ENCODE peak calls at places on chromosome 1, in ten cellular contexts. One of them, this sample, is unnamed.

GRCh38 chr1:226541231-226541630 is 7.3 kb upstream of the STUM start:
- DNase-seq in astrocyte: no peak
- DNase-seq in posterior cingulate gyrus: no peak
- DNase-seq in memory B cell: no peak
- DNase-seq in NCI-H1436: no peak
- DNase-seq in caudate nucleus: no peak
- DNase-seq in activated T-cell treated with anti-CD3 and anti-CD28 coated beads for 48 hours: no peak
- DNase-seq in choroid plexus epithelial cell: no peak
- DNase-seq in Kasumi-1: no peak
- DNase-seq in ascending aorta: no peak
- DNase-seq in this sample: no peak

GRCh38 chr1:21506804-21507203 is 2.4 kb upstream of the ALPL start:
- DNase-seq in astrocyte: no peak
- DNase-seq in posterior cingulate gyrus: no peak
- DNase-seq in memory B cell: no peak
- DNase-seq in NCI-H1436: no peak
- DNase-seq in caudate nucleus: no peak
- DNase-seq in activated T-cell treated with anti-CD3 and anti-CD28 coated beads for 48 hours: no peak
- DNase-seq in choroid plexus epithelial cell: no peak
- DNase-seq in Kasumi-1: no peak
- DNase-seq in ascending aorta: no peak
- DNase-seq in this sample: no peak

GRCh38 chr1:63686696-63687095 is 87.1 kb upstream of the ROR1 start:
- DNase-seq in astrocyte: no peak
- DNase-seq in posterior cingulate gyrus: no peak
- DNase-seq in memory B cell: no peak
- DNase-seq in NCI-H1436: no peak
- DNase-seq in caudate nucleus: no peak
- DNase-seq in activated T-cell treated with anti-CD3 and anti-CD28 coated beads for 48 hours: no peak
- DNase-seq in choroid plexus epithelial cell: no peak
- DNase-seq in Kasumi-1: no peak
- DNase-seq in ascending aorta: no peak
- DNase-seq in this sample: no peak

GRCh38 chr1:9101510-9102146 is 27.3 kb downstream of the GPR157 start:
- DNase-seq in astrocyte: peak; percentile 43
- DNase-seq in posterior cingulate gyrus: no peak
- DNase-seq in memory B cell: peak; percentile 37
- DNase-seq in NCI-H1436: no peak
- DNase-seq in caudate nucleus: peak; percentile 27
- DNase-seq in activated T-cell treated with anti-CD3 and anti-CD28 coated beads for 48 hours: peak; percentile 15
- DNase-seq in choroid plexus epithelial cell: peak; percentile 83
- DNase-seq in Kasumi-1: peak; percentile 79
- DNase-seq in ascending aorta: no peak
- DNase-seq in this sample: peak; percentile 49

GRCh38 chr1:196856053-196856452 is 31.8 kb upstream of the CFHR4 start:
- DNase-seq in astrocyte: no peak
- DNase-seq in posterior cingulate gyrus: no peak
- DNase-seq in memory B cell: no peak
- DNase-seq in NCI-H1436: no peak
- DNase-seq in caudate nucleus: no peak
- DNase-seq in activated T-cell treated with anti-CD3 and anti-CD28 coated beads for 48 hours: no peak
- DNase-seq in choroid plexus epithelial cell: no peak
- DNase-seq in Kasumi-1: no peak
- DNase-seq in ascending aorta: no peak
- DNase-seq in this sample: no peak

GRCh38 chr1:103025858-103026409 is 82.4 kb downstream of the COL11A1 start:
- DNase-seq in astrocyte: no peak
- DNase-seq in posterior cingulate gyrus: no peak
- DNase-seq in memory B cell: no peak
- DNase-seq in NCI-H1436: no peak
- DNase-seq in caudate nucleus: no peak
- DNase-seq in activated T-cell treated with anti-CD3 and anti-CD28 coated beads for 48 hours: no peak
- DNase-seq in choroid plexus epithelial cell: no peak
- DNase-seq in Kasumi-1: no peak
- DNase-seq in ascending aorta: no peak
- DNase-seq in this sample: no peak

GRCh38 chr1:23837905-23838304 is 12.7 kb upstream of the HMGCL start:
- DNase-seq in astrocyte: no peak
- DNase-seq in posterior cingulate gyrus: no peak
- DNase-seq in memory B cell: peak; percentile 30
- DNase-seq in NCI-H1436: no peak
- DNase-seq in caudate nucleus: no peak
- DNase-seq in activated T-cell treated with anti-CD3 and anti-CD28 coated beads for 48 hours: no peak
- DNase-seq in choroid plexus epithelial cell: no peak
- DNase-seq in Kasumi-1: no peak
- DNase-seq in ascending aorta: no peak
- DNase-seq in this sample: no peak

GRCh38 chr1:159532922-159533321 is 2.9 kb downstream of the OR10J5 start:
- DNase-seq in astrocyte: no peak
- DNase-seq in posterior cingulate gyrus: no peak
- DNase-seq in memory B cell: no peak
- DNase-seq in NCI-H1436: no peak
- DNase-seq in caudate nucleus: no peak
- DNase-seq in activated T-cell treated with anti-CD3 and anti-CD28 coated beads for 48 hours: no peak
- DNase-seq in choroid plexus epithelial cell: no peak
- DNase-seq in Kasumi-1: no peak
- DNase-seq in ascending aorta: no peak
- DNase-seq in this sample: no peak

GRCh38 chr1:98017184-98017583 is 96.3 kb upstream of the DPYD start:
- DNase-seq in astrocyte: no peak
- DNase-seq in posterior cingulate gyrus: no peak
- DNase-seq in memory B cell: no peak
- DNase-seq in NCI-H1436: no peak
- DNase-seq in caudate nucleus: no peak
- DNase-seq in activated T-cell treated with anti-CD3 and anti-CD28 coated beads for 48 hours: no peak
- DNase-seq in choroid plexus epithelial cell: no peak
- DNase-seq in Kasumi-1: no peak
- DNase-seq in ascending aorta: no peak
- DNase-seq in this sample: no peak

GRCh38 chr1:180862305-180862704 is 50.4 kb upstream of the KIAA1614 start:
- DNase-seq in astrocyte: no peak
- DNase-seq in posterior cingulate gyrus: no peak
- DNase-seq in memory B cell: no peak
- DNase-seq in NCI-H1436: no peak
- DNase-seq in caudate nucleus: no peak
- DNase-seq in activated T-cell treated with anti-CD3 and anti-CD28 coated beads for 48 hours: no peak
- DNase-seq in choroid plexus epithelial cell: peak; percentile 29
- DNase-seq in Kasumi-1: no peak
- DNase-seq in ascending aorta: no peak
- DNase-seq in this sample: no peak

GRCh38 chr1:94013331-94013925 is 104.2 kb upstream of the GCLM start:
- DNase-seq in astrocyte: no peak
- DNase-seq in posterior cingulate gyrus: no peak
- DNase-seq in memory B cell: no peak
- DNase-seq in NCI-H1436: no peak
- DNase-seq in caudate nucleus: no peak
- DNase-seq in activated T-cell treated with anti-CD3 and anti-CD28 coated beads for 48 hours: no peak
- DNase-seq in choroid plexus epithelial cell: no peak
- DNase-seq in Kasumi-1: no peak
- DNase-seq in ascending aorta: no peak
- DNase-seq in this sample: no peak

GRCh38 chr1:159922499-159923202 is 2.7 kb downstream of the TAGLN2 start:
- DNase-seq in astrocyte: no peak
- DNase-seq in posterior cingulate gyrus: no peak
- DNase-seq in memory B cell: peak; percentile 65
- DNase-seq in NCI-H1436: no peak
- DNase-seq in caudate nucleus: no peak
- DNase-seq in activated T-cell treated with anti-CD3 and anti-CD28 coated beads for 48 hours: no peak
- DNase-seq in choroid plexus epithelial cell: peak; percentile 41
- DNase-seq in Kasumi-1: no peak
- DNase-seq in ascending aorta: peak; percentile 82
- DNase-seq in this sample: no peak

This sample was measured in NCI-H2081.